ENCODE peak calls at places on chromosomes 7 and 10, in seven cellular contexts. One of them, this sample, is unnamed.
A peak's percentile ranks its signal among the peaks of the same experiment; 100 is the strongest.

GRCh38 chr7:15143936-15144335 is 241.4 kb upstream of the DGKB start:
- DNase-seq in KBM-7: no peak
- DNase-seq in brain microvascular endothelial cell: no peak
- DNase-seq in GM23338: no peak
- DNase-seq in GDM1: no peak
- DNase-seq in G401: no peak
- DNase-seq in WERI-Rb-1: no peak
- DNase-seq in this sample: no peak

GRCh38 chr10:6260843-6261242 is 58.1 kb downstream of the PFKFB3 start:
- DNase-seq in KBM-7: no peak
- DNase-seq in brain microvascular endothelial cell: no peak
- DNase-seq in GM23338: no peak
- DNase-seq in GDM1: no peak
- DNase-seq in G401: no peak
- DNase-seq in WERI-Rb-1: no peak
- DNase-seq in this sample: no peak

GRCh38 chr10:60309891-60310290 is 79.8 kb downstream of the ANK3 start:
- DNase-seq in KBM-7: no peak
- DNase-seq in brain microvascular endothelial cell: no peak
- DNase-seq in GM23338: no peak
- DNase-seq in GDM1: no peak
- DNase-seq in G401: no peak
- DNase-seq in WERI-Rb-1: no peak
- DNase-seq in this sample: no peak

GRCh38 chr10:88921194-88921593 is 31.4 kb downstream of the ACTA2 start:
- DNase-seq in KBM-7: no peak
- DNase-seq in brain microvascular endothelial cell: no peak
- DNase-seq in GM23338: no peak
- DNase-seq in GDM1: no peak
- DNase-seq in G401: no peak
- DNase-seq in WERI-Rb-1: no peak
- DNase-seq in this sample: no peak

GRCh38 chr10:13788701-13789447 is 202.1 kb downstream of the PRPF18 start:
- DNase-seq in KBM-7: no peak
- DNase-seq in brain microvascular endothelial cell: peak; percentile 65
- DNase-seq in GM23338: no peak
- DNase-seq in GDM1: no peak
- DNase-seq in G401: peak; percentile 70
- DNase-seq in WERI-Rb-1: no peak
- DNase-seq in this sample: no peak

GRCh38 chr7:68925241-68925640 is 673.0 kb upstream of the AUTS2 start:
- DNase-seq in KBM-7: no peak
- DNase-seq in brain microvascular endothelial cell: no peak
- DNase-seq in GM23338: no peak
- DNase-seq in GDM1: no peak
- DNase-seq in G401: no peak
- DNase-seq in WERI-Rb-1: peak; percentile 20
- DNase-seq in this sample: no peak

GRCh38 chr10:132599712-132600111 is 62.1 kb downstream of the INPP5A start:
- DNase-seq in KBM-7: no peak
- DNase-seq in brain microvascular endothelial cell: no peak
- DNase-seq in GM23338: no peak
- DNase-seq in GDM1: no peak
- DNase-seq in G401: no peak
- DNase-seq in WERI-Rb-1: no peak
- DNase-seq in this sample: no peak

GRCh38 chr7:158093156-158093796 is 494.3 kb downstream of the PTPRN2 start:
- DNase-seq in KBM-7: no peak
- DNase-seq in brain microvascular endothelial cell: no peak
- DNase-seq in GM23338: no peak
- DNase-seq in GDM1: no peak
- DNase-seq in G401: no peak
- DNase-seq in WERI-Rb-1: no peak
- DNase-seq in this sample: no peak

GRCh38 chr7:151451156-151451555 is 11.2 kb upstream of the CRYGN start:
- DNase-seq in KBM-7: no peak
- DNase-seq in brain microvascular endothelial cell: no peak
- DNase-seq in GM23338: no peak
- DNase-seq in GDM1: no peak
- DNase-seq in G401: no peak
- DNase-seq in WERI-Rb-1: no peak
- DNase-seq in this sample: no peak

GRCh38 chr10:7333995-7334964 is 76.6 kb downstream of the SFMBT2 start:
- DNase-seq in KBM-7: no peak
- DNase-seq in brain microvascular endothelial cell: no peak
- DNase-seq in GM23338: peak; percentile 44
- DNase-seq in GDM1: no peak
- DNase-seq in G401: peak; percentile 25
- DNase-seq in WERI-Rb-1: no peak
- DNase-seq in this sample: no peak

GRCh38 chr7:100895956-100896742 is 461 bp upstream of the ACHE start:
- DNase-seq in KBM-7: peak; percentile 67
- DNase-seq in brain microvascular endothelial cell: no peak
- DNase-seq in GM23338: peak; percentile 51
- DNase-seq in GDM1: no peak
- DNase-seq in G401: peak; percentile 83
- DNase-seq in WERI-Rb-1: peak; percentile 51
- DNase-seq in this sample: no peak

GRCh38 chr7:82445226-82445625 is 1.6 kb upstream of the CACNA2D1 start:
- DNase-seq in KBM-7: no peak
- DNase-seq in brain microvascular endothelial cell: no peak
- DNase-seq in GM23338: peak; percentile 76
- DNase-seq in GDM1: no peak
- DNase-seq in G401: peak; percentile 23
- DNase-seq in WERI-Rb-1: no peak
- DNase-seq in this sample: no peak

GRCh38 chr7:111867348-111867931 is 305.1 kb upstream of the IMMP2L start:
- DNase-seq in KBM-7: no peak
- DNase-seq in brain microvascular endothelial cell: no peak
- DNase-seq in GM23338: no peak
- DNase-seq in GDM1: no peak
- DNase-seq in G401: no peak
- DNase-seq in WERI-Rb-1: peak; percentile 40
- DNase-seq in this sample: no peak

GRCh38 chr7:538764-539685 is 19.4 kb upstream of the PDGFA start:
- DNase-seq in KBM-7: no peak
- DNase-seq in brain microvascular endothelial cell: no peak
- DNase-seq in GM23338: peak; percentile 39
- DNase-seq in GDM1: no peak
- DNase-seq in G401: no peak
- DNase-seq in WERI-Rb-1: no peak
- DNase-seq in this sample: no peak